ENCODE peak calls at places on chromosomes 5 and 9, in five cellular contexts. X, V, K, T and Y are unnamed samples.

GRCh38 chr9:76856016-76856415 is 49.9 kb downstream of the PRUNE2 start:
- DNase-seq in X (no peak), V (no peak), K (no peak), T (peak; percentile 56), Y (no peak)

GRCh38 chr9:21688108-21689102 is 114.0 kb upstream of the MTAP start:
- DNase-seq in X (no peak), V (no peak), K (peak; percentile 27), T (no peak), Y (no peak)

GRCh38 chr9:78314550-78314949 is 17.6 kb downstream of the PSAT1 start:
- DNase-seq in X (no peak), V (no peak), K (no peak), T (no peak), Y (no peak)

GRCh38 chr5:115455241-115455640 is 89.3 kb downstream of the FEM1C start:
- DNase-seq in X (no peak), V (no peak), K (peak; percentile 34), T (no peak), Y (no peak)

GRCh38 chr5:115471674-115472073 is 72.9 kb downstream of the FEM1C start:
- DNase-seq in X (no peak), V (no peak), K (peak; percentile 59), T (no peak), Y (no peak)

GRCh38 chr5:55467862-55468551 is 66.8 kb downstream of the PLPP1 start:
- DNase-seq in X (no peak), V (no peak), K (no peak), T (no peak), Y (no peak)

GRCh38 chr5:111960466-111961215 is 203.6 kb upstream of the NREP start:
- DNase-seq in X (no peak), V (no peak), K (no peak), T (no peak), Y (no peak)

GRCh38 chr9:108569624-108570023 is 286.2 kb downstream of the ACTL7B start:
- DNase-seq in X (no peak), V (no peak), K (no peak), T (no peak), Y (no peak)

GRCh38 chr9:133476531-133476930 is 2.4 kb downstream of the SLC2A6 start:
- DNase-seq in X (no peak), V (no peak), K (no peak), T (no peak), Y (no peak)

GRCh38 chr5:172325452-172325851 is 41.9 kb upstream of the UBTD2 start:
- DNase-seq in X (no peak), V (no peak), K (no peak), T (no peak), Y (no peak)

GRCh38 chr5:133225671-133226152 is 173.9 kb downstream of the HSPA4 start:
- DNase-seq in X (no peak), V (no peak), K (peak; percentile 48), T (no peak), Y (peak; percentile 18)

GRCh38 chr9:133477992-133478850 is 678 bp downstream of the SLC2A6 start:
- DNase-seq in X (peak; percentile 65), V (no peak), K (no peak), T (peak; percentile 39), Y (no peak)

GRCh38 chr9:86721843-86722705 is 225.2 kb downstream of the GAS1 start:
- DNase-seq in X (no peak), V (no peak), K (peak; percentile 37), T (no peak), Y (peak; percentile 74)

GRCh38 chr9:19782005-19782404 is 6.8 kb downstream of the SLC24A2 start:
- DNase-seq in X (peak; percentile 46), V (no peak), K (no peak), T (no peak), Y (peak; percentile 15)

DNA sequence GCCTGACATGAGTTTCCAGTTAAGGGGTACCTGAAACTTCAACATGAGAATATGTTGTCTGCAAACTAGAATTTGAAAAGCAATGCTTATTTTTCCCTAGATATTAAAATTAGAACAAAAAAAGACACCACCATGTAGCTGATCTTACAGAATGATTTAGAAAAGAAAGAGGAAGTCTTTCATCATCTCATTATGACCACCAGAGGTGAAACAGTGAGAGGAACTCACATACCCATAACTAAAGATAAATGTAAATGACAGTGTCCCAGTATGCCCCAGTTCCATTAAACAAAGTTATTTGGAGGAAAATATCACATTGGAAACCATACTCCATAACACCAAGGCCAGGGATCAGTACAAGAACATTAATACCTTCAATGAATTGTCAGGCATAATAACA is 6.9 kb downstream of the TAF7 start:
- DNase-seq in X (no peak), V (no peak), K (no peak), T (no peak), Y (no peak)
- H3K9me3 ChIP-seq in X (peaks cover 14% of the 10 kb centered on the region), V (peaks cover 12% of the 10 kb centered on the region), K (peaks cover 57% of the 10 kb centered on the region), T (peaks cover 11% of the 10 kb centered on the region), Y (peaks cover 55% of the 10 kb centered on the region)

DNA sequence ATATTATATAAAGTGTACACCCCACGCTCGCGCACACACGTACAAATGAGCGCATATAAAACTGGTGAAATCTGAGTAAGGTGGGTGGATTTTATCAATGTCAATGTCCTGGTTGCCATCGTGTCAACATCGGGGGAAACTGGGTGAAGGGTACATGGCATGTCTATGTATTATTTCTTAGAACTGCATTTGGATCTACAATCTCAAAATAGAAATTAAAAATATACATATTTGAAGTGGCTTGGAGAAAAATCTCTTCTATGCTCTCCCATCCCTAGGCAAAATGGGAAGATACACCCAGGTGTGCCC is 763 bp upstream of the WHRN start:
- DNase-seq in X (no peak), V (no peak), K (no peak), T (no peak), Y (no peak)
- H3K4me3 ChIP-seq in X (peak overlapping the region; percentile 54), V (peak overlapping the region; percentile 63), K (peak overlapping the region; percentile 69), T (peak overlapping the region; percentile 55), Y (peak overlapping the region; percentile 77)

GRCh38 chr5:151222769-151223446 is 984 bp downstream of the CCDC69 start:
- DNase-seq in X (no peak), V (no peak), K (peak; percentile 59), T (no peak), Y (no peak)

GRCh38 chr5:151225071-151225470 is 1.2 kb upstream of the CCDC69 start:
- DNase-seq in X (no peak), V (no peak), K (no peak), T (no peak), Y (no peak)

GRCh38 chr5:151222054-151222768 is 1.7 kb downstream of the CCDC69 start:
- DNase-seq in X (no peak), V (no peak), K (peak; percentile 33), T (no peak), Y (no peak)

GRCh38 chr5:151224372-151224771 is 480 bp upstream of the CCDC69 start:
- DNase-seq in X (no peak), V (no peak), K (no peak), T (no peak), Y (no peak)

GRCh38 chr5:151223447-151224264 is at the start of gene CCDC69:
- DNase-seq in X (peak; percentile 85), V (peak; percentile 58), K (peak; percentile 81), T (peak; percentile 80), Y (peak; percentile 59)
- H3K9me3 ChIP-seq in X (no peaks in the 10 kb centered on the region), V (no peaks in the 10 kb centered on the region), K (no peaks in the 10 kb centered on the region), T (no peaks in the 10 kb centered on the region), Y (no peaks in the 10 kb centered on the region)

GRCh38 chr5:57302164-57302563 is 128.3 kb downstream of the GPBP1 start:
- DNase-seq in X (no peak), V (no peak), K (no peak), T (no peak), Y (peak; percentile 46)

GRCh38 chr5:57302643-57303042 is 128.8 kb downstream of the GPBP1 start:
- DNase-seq in X (no peak), V (no peak), K (no peak), T (no peak), Y (no peak)

GRCh38 chr5:57298295-57298984 is 124.6 kb downstream of the GPBP1 start:
- DNase-seq in X (peak; percentile 94), V (peak; percentile 70), K (peak; percentile 61), T (peak; percentile 80), Y (peak; percentile 84)

GRCh38 chr5:57299945-57300344 is 126.1 kb downstream of the GPBP1 start:
- DNase-seq in X (no peak), V (no peak), K (no peak), T (no peak), Y (no peak)

DNA sequence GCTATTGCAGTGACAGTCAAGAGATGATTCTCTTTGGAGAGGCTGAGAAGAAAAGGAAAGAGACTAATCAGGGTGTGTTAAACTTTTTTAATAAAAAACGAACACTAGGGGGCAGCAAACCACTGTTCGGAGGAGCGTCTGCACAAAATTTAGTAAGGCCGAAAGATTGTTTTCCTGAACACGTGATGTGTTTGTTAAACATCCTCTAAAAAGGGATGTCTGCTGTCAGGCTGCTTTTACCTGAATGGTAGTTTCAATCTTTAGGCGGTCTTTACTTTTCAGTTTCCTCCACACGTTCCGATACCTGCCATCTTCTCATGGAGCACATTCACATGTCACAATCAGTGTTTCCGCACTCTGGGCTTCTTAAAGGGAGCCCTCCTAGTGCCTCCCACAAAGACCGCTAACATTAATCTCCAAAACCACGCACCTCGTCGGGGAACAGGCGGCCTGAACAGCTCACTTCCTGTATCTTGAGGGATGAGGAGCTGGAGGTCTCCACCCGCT is 125.2 kb downstream of the GPBP1 start:
- DNase-seq in X (peak; percentile 79), V (peak; percentile 42), K (no peak), T (peak; percentile 31), Y (peak; percentile 89)
- H3K4me3 ChIP-seq in X (no peak overlapping the region), V (no peak overlapping the region), K (no peak overlapping the region), T (no peak overlapping the region), Y (no peak overlapping the region)

GRCh38 chr5:156330141-156330870 is 3.3 kb downstream of the SGCD start:
- DNase-seq in X (no peak), V (no peak), K (no peak), T (no peak), Y (no peak)
- H3K9me3 ChIP-seq in X (no peaks in the 10 kb centered on the region), V (no peaks in the 10 kb centered on the region), K (no peaks in the 10 kb centered on the region), T (no peaks in the 10 kb centered on the region), Y (no peaks in the 10 kb centered on the region)

DNA sequence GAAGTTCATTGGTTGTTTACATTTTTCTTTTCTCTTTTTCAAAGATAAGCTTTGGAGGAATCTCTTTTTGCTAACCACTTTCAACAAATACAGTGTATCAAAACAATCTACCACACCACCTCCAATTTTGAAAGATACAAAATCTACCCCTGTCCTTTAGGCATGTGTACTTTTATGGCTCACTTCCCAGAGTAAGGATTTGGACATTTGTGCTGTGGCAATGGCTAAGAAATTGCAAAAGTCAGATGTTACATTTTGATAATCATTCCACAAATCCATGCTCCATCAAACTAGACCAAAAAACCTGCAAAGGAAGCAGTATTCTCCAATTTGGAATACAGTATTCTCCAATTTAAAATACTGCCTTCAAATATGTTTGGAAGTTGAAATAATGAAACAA is 204.9 kb downstream of the MCTP1 start:
- DNase-seq in X (no peak), V (no peak), K (no peak), T (no peak), Y (no peak)
- H3K4me3 ChIP-seq in X (no peak overlapping the region), V (no peak overlapping the region), K (peak overlapping the region; percentile 56), T (no peak overlapping the region), Y (peak overlapping the region; percentile 44)